ENCODE peak calls at places on chromosomes 6 and 20, in seven cellular contexts. K is CD8-positive, alpha-beta T cell; A is SK-N-MC; D is prostate gland; Q is transverse colon; I is GM23248; S is mammary epithelial cell. T is an unnamed sample. For H3K36me3, the result is how much of the 10 kb centered on the place peaks cover.

GRCh38 chr6:10099086-10099499 is 315.8 kb downstream of the TFAP2A start:
- DNase-seq in K (no peak), S (peak), I (no peak), D (peak), A (no peak), Q (peak), T (peak)

GRCh38 chr20:62272200-62272599 is 30.6 kb upstream of the ADRM1 start:
- DNase-seq in D (no peak), S (no peak), K (no peak), A (no peak), Q (no peak), I (no peak), T (no peak)

GRCh38 chr6:168469198-168469943 is 28.4 kb downstream of the SMOC2 start:
- DNase-seq in A (no peak), K (no peak), S (no peak), Q (no peak), I (no peak), D (no peak), T (no peak)

GRCh38 chr6:123105561-123105960 is 109.5 kb downstream of the CLVS2 start:
- DNase-seq in I (no peak), D (no peak), Q (no peak), A (no peak), S (no peak), K (no peak), T (no peak)

GRCh38 chr6:133951881-133952814 is 876 bp upstream of the TBPL1 start:
- DNase-seq in A (no peak), I (peak), D (peak), K (peak), S (peak), Q (peak), T (peak)

GRCh38 chr6:158313989-158314388 is 1.7 kb downstream of the TULP4 start:
- DNase-seq in A (no peak), I (no peak), S (no peak), Q (no peak), D (no peak), K (no peak), T (no peak)

GRCh38 chr6:68575765-68576439 is 59.2 kb upstream of the ADGRB3 start:
- DNase-seq in S (no peak), D (no peak), I (no peak), A (no peak), Q (no peak), K (no peak), T (no peak)

GRCh38 chr6:53805725-53806124 is 10.9 kb downstream of the LRRC1 start:
- DNase-seq in I (no peak), S (no peak), D (no peak), A (no peak), K (no peak), Q (no peak), T (no peak)

GRCh38 chr20:50110141-50111047 is 2.6 kb downstream of the UBE2V1 start:
- DNase-seq in S (peak), A (no peak), Q (peak), I (peak), D (no peak), K (peak), T (no peak)

GRCh38 chr20:4613718-4614620 is 107.7 kb upstream of the PRND start:
- DNase-seq in Q (peak), D (no peak), I (peak), A (no peak), S (peak), K (peak), T (peak)

GRCh38 chr6:146901940-146902816 is 302.0 kb upstream of the STXBP5 start:
- DNase-seq in D (no peak), A (no peak), I (peak), K (no peak), Q (no peak), S (no peak), T (no peak)

GRCh38 chr6:26328265-26328844 is 36.6 kb upstream of the BTN3A2 start:
- DNase-seq in D (no peak), Q (no peak), I (no peak), K (no peak), S (no peak), A (peak), T (no peak)

GRCh38 chr20:62047666-62048345 is 17.9 kb downstream of the TAF4 start:
- DNase-seq in K (no peak), D (no peak), Q (no peak), S (peak), I (no peak), A (no peak), T (peak)

GRCh38 chr6:90456001-90456400 is 130.9 kb downstream of the MAP3K7 start:
- DNase-seq in I (no peak), Q (no peak), A (no peak), K (no peak), D (no peak), S (no peak), T (no peak)

GRCh38 chr6:57310817-57311157 is 6.6 kb upstream of the PRIM2 start:
- DNase-seq in A (no peak), S (no peak), Q (no peak), D (no peak), I (no peak), K (no peak), T (no peak)

DNA sequence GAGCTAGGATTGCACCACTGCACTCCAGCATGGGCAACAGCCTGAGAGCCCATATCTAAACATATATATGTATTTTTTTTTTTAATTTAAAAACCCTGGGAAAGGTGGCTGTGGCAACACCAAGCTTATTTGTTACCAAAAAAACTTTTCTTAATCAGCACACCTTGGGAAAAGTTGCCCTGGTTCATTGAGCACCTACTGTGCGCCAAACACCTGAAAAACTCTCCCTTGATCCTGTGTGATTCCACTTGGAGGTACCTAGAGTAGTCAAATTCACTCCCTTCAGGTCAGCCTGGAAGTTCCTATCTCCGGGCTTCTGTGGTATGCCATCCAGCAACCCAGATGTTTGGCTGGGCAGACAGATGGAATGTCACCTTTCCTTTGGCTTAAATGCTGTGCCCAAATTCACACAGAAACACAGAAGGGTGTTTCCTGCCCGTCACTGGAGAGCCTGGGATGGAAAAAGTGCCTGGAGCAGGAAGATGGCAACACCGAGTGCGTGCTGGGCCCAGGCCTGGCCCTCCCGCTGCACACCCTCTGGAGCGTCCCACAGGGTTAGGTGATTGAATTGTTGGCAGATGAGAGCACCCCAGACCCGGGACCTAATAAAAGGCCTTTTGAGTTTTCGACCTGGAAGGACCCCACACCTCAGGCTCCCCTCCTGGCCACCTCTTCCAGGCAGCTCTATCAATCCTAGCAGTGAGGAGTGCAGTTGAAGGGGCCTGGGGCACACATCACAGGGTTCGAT is 337.5 kb downstream of the ZFAND3 start:
- DNase-seq in Q (no peak), D (no peak), S (no peak), A (no peak), I (no peak), K (no peak), T (no peak)
- H3K27ac ChIP-seq in Q (no peak), D (no peak), S (no peak), A (no peak), I (no peak), K (no peak), T (no peak)

DNA sequence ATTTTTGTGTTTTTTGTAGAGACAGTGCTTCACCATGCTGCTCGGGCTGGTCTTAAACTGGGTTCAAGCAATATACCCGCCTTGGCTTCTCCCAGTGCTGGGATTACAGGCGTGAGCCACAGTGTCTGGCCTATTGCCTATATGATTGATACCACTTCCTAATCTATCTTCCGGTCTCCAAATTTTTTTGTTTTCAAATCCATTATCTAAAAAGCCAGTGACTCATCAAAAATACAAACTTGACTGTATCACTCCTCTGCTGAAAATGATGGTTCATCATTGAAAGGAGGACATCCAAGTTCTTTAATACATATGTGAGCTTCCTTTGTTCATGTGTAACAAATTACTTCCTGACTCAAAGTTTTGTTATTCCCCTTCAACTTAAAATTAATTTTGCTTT is 35.5 kb downstream of the FAM8A1 start:
- DNase-seq in S (no peak), A (no peak), Q (no peak), D (no peak), K (no peak), I (no peak), T (no peak)
- H3K36me3 ChIP-seq in S (under half), A (half or more), Q (half or more), D (under half), K (under half), I (half or more), T (under half)

GRCh38 chr6:71406871-71407860 is 118.6 kb downstream of the OGFRL1 start:
- DNase-seq in K (no peak), S (peak), Q (no peak), I (peak), D (no peak), A (no peak), T (no peak)
- H3K27ac ChIP-seq in K (no peak), S (peak), Q (no peak), I (no peak), D (no peak), A (no peak), T (no peak)

DNA sequence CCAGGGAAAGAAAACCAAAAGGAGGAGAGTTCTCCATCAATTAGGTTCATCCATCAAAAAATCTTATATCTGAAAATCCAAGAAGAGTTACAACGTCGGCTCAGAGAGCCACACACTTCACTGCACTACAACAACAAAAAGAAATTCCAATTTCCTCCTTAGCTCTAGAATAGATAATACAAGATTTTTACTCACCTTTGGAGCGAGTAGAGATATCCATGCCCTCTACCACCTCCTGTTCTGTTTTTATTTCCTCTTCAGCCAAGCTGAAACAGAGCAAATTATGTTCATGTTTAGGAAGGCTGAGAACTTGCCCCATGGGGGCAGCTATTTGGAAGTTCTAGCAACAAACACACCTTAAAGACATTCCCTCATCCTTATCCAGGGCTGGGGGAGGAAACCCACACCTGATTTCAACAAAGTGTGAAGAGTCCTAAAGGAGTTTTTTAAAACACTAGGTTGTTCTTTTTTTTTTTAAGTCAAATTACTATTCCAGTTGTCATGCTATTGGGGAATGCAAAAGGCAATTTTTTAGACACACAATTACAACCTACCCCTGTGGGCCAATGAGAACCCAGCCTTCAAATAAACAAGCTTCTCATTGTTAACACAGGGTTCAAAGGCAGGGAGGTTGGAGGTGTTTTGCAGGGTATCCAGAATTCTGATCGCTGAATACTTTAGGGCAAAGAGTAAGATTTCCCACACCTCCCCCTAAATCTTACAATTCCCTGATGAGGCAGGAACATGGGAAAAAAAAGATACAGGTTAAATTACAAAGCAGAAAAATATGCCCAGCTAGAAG is 8.6 kb downstream of the ZMYND8 start:
- DNase-seq in A (no peak), Q (no peak), S (no peak), I (no peak), K (no peak), D (no peak), T (no peak)
- H3K36me3 ChIP-seq in A (under half), Q (under half), S (under half), I (under half), K (under half), D (under half), T (under half)

GRCh38 chr6:118719351-118720124 is 68.1 kb upstream of the CEP85L start:
- DNase-seq in S (no peak), A (no peak), D (no peak), I (no peak), Q (no peak), K (peak), T (no peak)

GRCh38 chr6:118722820-118723526 is 71.6 kb upstream of the CEP85L start:
- DNase-seq in S (peak), D (no peak), I (peak), Q (no peak), K (no peak), A (no peak), T (no peak)

GRCh38 chr6:118718903-118719302 is 67.5 kb upstream of the CEP85L start:
- DNase-seq in A (no peak), D (no peak), Q (no peak), K (no peak), S (no peak), I (no peak), T (no peak)

GRCh38 chr6:118717106-118717505 is 65.7 kb upstream of the CEP85L start:
- DNase-seq in S (no peak), D (no peak), K (no peak), Q (no peak), I (no peak), A (no peak), T (no peak)

DNA sequence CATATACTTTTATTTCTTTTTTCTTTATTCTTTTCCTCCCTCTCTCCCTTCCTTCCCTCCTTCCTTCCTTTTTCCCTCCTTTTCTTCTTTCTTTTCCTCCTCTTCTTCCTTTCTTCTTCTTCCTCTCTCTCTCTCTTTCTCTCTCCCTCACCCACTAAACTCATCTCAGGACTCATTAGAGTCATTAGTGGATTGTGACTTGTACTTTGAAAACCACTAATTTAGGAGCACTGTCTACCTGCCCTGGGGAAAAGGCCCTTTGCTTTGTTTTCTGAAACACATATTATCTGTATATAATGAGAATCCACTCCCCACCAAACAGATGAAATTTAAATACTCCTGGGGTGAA is 68.7 kb upstream of the CEP85L start:
- DNase-seq in S (no peak), Q (no peak), K (no peak), D (no peak), A (no peak), I (no peak), T (no peak)
- H3K27ac ChIP-seq in S (no peak), Q (no peak), K (peak), D (no peak), A (no peak), I (no peak), T (no peak)

GRCh38 chr20:49104365-49104648 is 58.2 kb downstream of the CSE1L start:
- DNase-seq in D (no peak), I (no peak), Q (no peak), K (no peak), A (no peak), S (no peak), T (no peak)

GRCh38 chr20:49106332-49106731 is 60.2 kb downstream of the CSE1L start:
- DNase-seq in Q (no peak), I (no peak), S (no peak), D (no peak), K (no peak), A (no peak), T (no peak)

GRCh38 chr20:49100934-49101333 is 54.8 kb downstream of the CSE1L start:
- DNase-seq in D (no peak), K (no peak), Q (no peak), S (no peak), I (no peak), A (no peak), T (no peak)

GRCh38 chr20:49103647-49104364 is 57.7 kb downstream of the CSE1L start:
- DNase-seq in A (no peak), D (no peak), S (no peak), K (no peak), Q (no peak), I (no peak), T (no peak)

DNA sequence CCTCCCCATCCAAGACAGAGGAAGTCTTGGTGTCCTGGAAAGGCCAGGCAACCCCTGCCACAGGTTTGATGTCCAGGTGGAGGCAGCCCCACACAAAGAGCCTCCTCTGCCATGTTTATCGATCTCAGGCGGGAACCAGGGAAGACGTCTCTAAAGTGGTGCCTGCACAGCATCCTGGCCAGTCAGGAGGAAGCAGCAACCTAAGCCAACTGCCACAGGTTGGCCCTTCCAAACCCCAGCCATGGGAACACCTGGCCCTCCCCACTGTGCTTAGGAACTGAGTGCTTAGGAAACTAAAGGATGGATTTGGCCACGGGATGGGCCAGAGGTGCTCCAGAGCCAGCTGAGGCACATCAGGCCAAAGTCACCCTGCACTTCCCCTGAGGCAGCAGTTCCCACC is 56.9 kb downstream of the CSE1L start:
- DNase-seq in Q (no peak), I (no peak), S (no peak), A (no peak), D (no peak), K (no peak), T (no peak)
- H3K36me3 ChIP-seq in Q (under half), I (under half), S (under half), A (half or more), D (under half), K (under half), T (under half)

T was measured in adrenal gland.